ENCODE peak calls at places on chromosomes 12 and 14, in six cellular contexts. P is ascending aorta, E is prostate gland, K is tibial artery, I is spleen, H is A549. F is an unnamed sample.

GRCh38 chr12:63317447-63317846 is 166.4 kb upstream of the AVPR1A start:
- DNase-seq in E (no peak), K (no peak), I (no peak), H (no peak), P (no peak), F (no peak)

GRCh38 chr14:90049390-90049789 is 12.4 kb upstream of the KCNK13 start:
- DNase-seq in I (no peak), E (no peak), H (no peak), P (no peak), K (no peak), F (no peak)

GRCh38 chr12:12986775-12987332 is 13.2 kb downstream of the HEBP1 start:
- DNase-seq in I (no peak), H (no peak), E (no peak), P (no peak), K (no peak), F (no peak)

GRCh38 chr12:3622021-3622731 is 130.7 kb downstream of the CRACR2A start:
- DNase-seq in E (no peak), K (no peak), I (no peak), P (no peak), H (no peak), F (no peak)

GRCh38 chr14:49999216-49999761 is 106.4 kb downstream of the ARF6 start:
- DNase-seq in E (peak; percentile 78), I (peak; percentile 95), P (peak; percentile 89), K (peak; percentile 95), H (peak; percentile 87), F (peak; percentile 54)

GRCh38 chr12:76920182-76921014 is 41.6 kb upstream of the CSRP2 start:
- DNase-seq in K (no peak), E (no peak), I (no peak), H (no peak), P (no peak), F (no peak)

GRCh38 chr14:74843653-74844052 is 32.3 kb downstream of the PROX2 start:
- DNase-seq in I (no peak), H (no peak), K (no peak), E (no peak), P (no peak), F (no peak)

GRCh38 chr12:60191676-60192359 is 596.0 kb downstream of the SLC16A7 start:
- DNase-seq in I (no peak), E (no peak), P (no peak), H (no peak), K (no peak), F (no peak)

GRCh38 chr12:77923882-77924281 is 93.2 kb downstream of the NAV3 start:
- DNase-seq in K (no peak), E (no peak), H (no peak), I (no peak), P (no peak), F (no peak)

GRCh38 chr12:83477706-83478105 is 791.0 kb downstream of the TMTC2 start:
- DNase-seq in I (no peak), E (no peak), P (no peak), H (no peak), K (no peak), F (no peak)

GRCh38 chr14:60862283-60862682 is 118.6 kb downstream of the TRMT5 start:
- DNase-seq in P (no peak), K (peak; percentile 65), H (no peak), E (peak; percentile 83), I (no peak), F (no peak)

GRCh38 chr12:116624516-116624915 is 65.3 kb downstream of the MAP1LC3B2 start:
- DNase-seq in E (no peak), H (no peak), P (no peak), K (no peak), I (no peak), F (no peak)

GRCh38 chr14:100541621-100542560 is 45.3 kb downstream of the BEGAIN start:
- DNase-seq in P (no peak), K (no peak), I (peak; percentile 71), E (no peak), H (no peak), F (no peak)

GRCh38 chr14:59507063-59507751 is 22.9 kb downstream of the JKAMP start:
- DNase-seq in H (peak; percentile 45), E (peak; percentile 18), K (peak; percentile 76), I (no peak), P (no peak), F (no peak)

GRCh38 chr14:77424862-77425261 is 1.5 kb upstream of the NOXRED1 start:
- DNase-seq in K (no peak), H (no peak), E (no peak), I (no peak), P (no peak), F (no peak)

GRCh38 chr14:104770851-104771272 is 17.9 kb downstream of the SIVA1 start:
- DNase-seq in K (no peak), I (no peak), H (no peak), P (no peak), E (no peak), F (no peak)

GRCh38 chr14:90288646-90289355 is 32.4 kb downstream of the PSMC1 start:
- DNase-seq in E (no peak), P (no peak), H (no peak), K (no peak), I (no peak), F (no peak)

GRCh38 chr14:98994571-98994970 is 277.4 kb downstream of the BCL11B start:
- DNase-seq in K (no peak), H (no peak), P (no peak), E (no peak), I (no peak), F (no peak)

GRCh38 chr14:44053422-44053821 is 453.7 kb downstream of the FSCB start:
- DNase-seq in E (no peak), H (no peak), K (no peak), P (no peak), I (no peak), F (no peak)

GRCh38 chr14:89936654-89937185 is 17.8 kb downstream of the EFCAB11 start:
- DNase-seq in E (no peak), H (no peak), K (no peak), P (no peak), I (no peak), F (no peak)

GRCh38 chr14:104519721-104520120 is 59.8 kb upstream of the C14orf180 start:
- DNase-seq in H (no peak), E (no peak), K (no peak), P (no peak), I (no peak), F (no peak)

GRCh38 chr12:4421590-4422031 is 24.0 kb downstream of the FGF6 start:
- DNase-seq in H (peak; percentile 57), K (no peak), I (no peak), E (no peak), P (no peak), F (no peak)

GRCh38 chr14:106209745-106210144 is 683.4 kb downstream of the TMEM121 start:
- DNase-seq in P (no peak), K (no peak), E (no peak), H (no peak), I (no peak), F (no peak)

GRCh38 chr12:132717011-132717410 is 6.4 kb downstream of the PGAM5 start:
- DNase-seq in I (no peak), E (no peak), P (no peak), K (no peak), H (no peak), F (no peak)

GRCh38 chr14:50082784-50083466 is 33.4 kb downstream of the VCPKMT start:
- DNase-seq in P (no peak), H (no peak), I (peak; percentile 91), K (no peak), E (no peak), F (no peak)

GRCh38 chr12:5648692-5649338 is 216.9 kb downstream of the NTF3 start:
- DNase-seq in H (no peak), P (no peak), I (no peak), E (no peak), K (no peak), F (no peak)
- TF ChIP-seq CTCF in H (peak; percentile 32), P (peak; percentile 55), I (peak; percentile 25), E (peak; percentile 40), K (peak; percentile 57), F (no peak)

DNA sequence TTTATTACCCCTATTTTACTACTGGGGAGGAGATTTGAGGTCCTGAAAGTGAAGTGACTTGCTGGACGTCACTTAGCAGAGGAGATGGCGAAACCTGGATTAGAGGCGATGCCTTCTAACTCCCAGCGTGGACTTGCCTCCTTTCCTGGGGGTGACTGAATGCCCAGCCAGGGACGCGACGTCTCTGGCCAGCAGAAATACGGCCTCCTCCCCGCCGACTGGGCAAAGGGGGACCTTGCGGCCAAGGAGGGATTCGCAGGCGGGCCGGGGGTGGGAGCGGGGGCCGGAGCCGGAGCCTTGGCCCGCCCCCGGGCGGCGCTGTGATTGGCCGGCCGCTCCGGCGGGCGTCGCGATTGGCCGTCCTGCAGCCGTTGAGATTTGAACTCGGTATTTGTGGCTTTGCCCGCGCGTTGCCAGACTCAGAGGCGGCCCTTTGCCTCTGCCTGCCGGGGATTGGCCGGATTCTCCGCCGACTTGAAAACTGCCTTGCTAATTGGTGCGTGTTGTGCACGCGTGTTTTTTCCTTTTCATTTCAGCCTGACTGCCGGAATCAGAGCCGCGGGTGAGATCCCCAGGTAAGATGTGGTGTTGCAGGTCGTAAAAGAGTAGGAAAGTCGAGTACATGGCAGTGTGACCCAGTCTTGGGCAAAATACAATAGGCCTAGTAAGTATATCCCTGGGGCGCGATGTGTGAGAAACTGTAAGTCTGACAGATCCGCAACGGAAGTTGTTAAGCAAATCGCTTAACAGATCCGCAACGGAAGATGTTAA is at the start of gene NCAPD2:
- DNase-seq in K (peak; percentile 97), E (peak; percentile 95), I (peak; percentile 98), H (peak; percentile 90), P (peak; percentile 89), F (peak; percentile 80)
- TF ChIP-seq CTCF in K (peak; percentile 54), E (peak; percentile 69), I (peak; percentile 64), H (no peak), P (peak; percentile 31), F (no peak)

GRCh38 chr14:87017335-87017734 is 975.6 kb downstream of the GALC start:
- DNase-seq in P (no peak), H (no peak), I (no peak), E (no peak), K (no peak), F (no peak)

GRCh38 chr14:87014854-87015253 is 978.1 kb downstream of the GALC start:
- DNase-seq in K (no peak), I (no peak), H (no peak), P (no peak), E (no peak), F (no peak)

GRCh38 chr14:87013583-87013982 is 979.4 kb downstream of the GALC start:
- DNase-seq in E (no peak), K (no peak), H (no peak), I (no peak), P (no peak), F (no peak)

DNA sequence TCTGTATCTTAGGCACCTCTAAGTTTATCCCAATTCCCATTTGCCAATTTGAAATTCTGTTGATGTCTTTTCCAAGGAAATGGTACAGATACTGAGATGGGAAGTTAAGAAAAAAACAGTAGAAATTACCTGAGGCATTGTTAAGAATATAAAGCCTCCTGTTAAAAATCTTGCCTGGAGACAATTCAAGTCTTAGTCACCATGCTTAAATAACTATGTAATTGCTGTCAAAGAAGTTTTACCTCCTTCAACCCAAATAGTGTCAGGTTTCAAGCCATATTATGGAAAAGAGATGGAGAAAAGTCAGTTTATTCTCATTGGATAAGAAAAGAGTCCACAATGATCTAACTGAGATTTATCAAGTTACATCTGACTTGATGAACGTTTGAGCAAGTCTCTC is 974.7 kb downstream of the GALC start:
- DNase-seq in P (no peak), E (no peak), I (no peak), H (no peak), K (no peak), F (no peak)
- TF ChIP-seq CTCF in P (no peak), E (no peak), I (no peak), H (no peak), K (no peak), F (no peak)

GRCh38 chr12:48012070-48012469 is 7.8 kb upstream of the COL2A1 start:
- DNase-seq in H (no peak), E (no peak), P (no peak), K (no peak), I (no peak), F (no peak)
- TF ChIP-seq CTCF in H (no peak), E (no peak), P (no peak), K (no peak), I (no peak), F (no peak)

F was measured in omental fat pad.